ENCODE peak calls at places on chromosomes 6 and 20, in four cellular contexts. K is foreskin keratinocyte, P is brain microvascular endothelial cell, B is thoracic aorta. N is an unnamed sample.

GRCh38 chr6:38509713-38510112 is 130.0 kb downstream of the BTBD9 start:
- DNase-seq in B (no peak), P (peak; percentile 74), K (peak; percentile 75), N (peak; percentile 11)

GRCh38 chr6:160088069-160088773 is 33.4 kb upstream of the SLC22A1 start:
- DNase-seq in B (peak; percentile 50), K (peak; percentile 61), P (peak; percentile 71), N (peak; percentile 80)

GRCh38 chr6:356828-357251 is 34.7 kb upstream of the IRF4 start:
- DNase-seq in B (no peak), K (no peak), P (no peak), N (no peak)

GRCh38 chr6:11126876-11127275 is 15.4 kb upstream of the ERVFRD-1 start:
- DNase-seq in B (no peak), P (peak; percentile 56), K (no peak), N (no peak)

GRCh38 chr6:88089708-88090107 is 42.1 kb downstream of the SPACA1 start:
- DNase-seq in B (no peak), P (no peak), K (no peak), N (no peak)

GRCh38 chr20:2212457-2213005 is 83.3 kb upstream of the TGM3 start:
- DNase-seq in K (no peak), P (no peak), B (no peak), N (no peak)

GRCh38 chr6:15264902-15265761 is 19.3 kb downstream of the JARID2 start:
- DNase-seq in K (no peak), P (no peak), B (no peak), N (no peak)

GRCh38 chr20:41617059-41617921 is 887 bp downstream of the CHD6 start:
- DNase-seq in B (no peak), P (peak; percentile 11), K (peak; percentile 21), N (peak; percentile 62)

GRCh38 chr20:652611-653109 is 340 bp downstream of the SRXN1 start:
- DNase-seq in K (peak; percentile 17), B (no peak), P (peak; percentile 25), N (no peak)

GRCh38 chr20:49483706-49484101 is 1.2 kb upstream of the KCNB1 start:
- DNase-seq in P (no peak), K (no peak), B (no peak), N (no peak)

GRCh38 chr6:95923518-95923917 is 92.3 kb upstream of the FUT9 start:
- DNase-seq in B (no peak), P (no peak), K (no peak), N (peak; percentile 8)

GRCh38 chr20:3818155-3819151 is 1.9 kb upstream of the AP5S1 start:
- DNase-seq in B (no peak), P (peak; percentile 76), K (peak; percentile 61), N (peak; percentile 58)

GRCh38 chr6:118913161-118913560 is 19.2 kb downstream of the ASF1A start:
- DNase-seq in P (no peak), K (no peak), B (no peak), N (no peak)
- TF ChIP-seq CTCF in P (no peak), K (no peak), B (no peak), N (no peak)

DNA sequence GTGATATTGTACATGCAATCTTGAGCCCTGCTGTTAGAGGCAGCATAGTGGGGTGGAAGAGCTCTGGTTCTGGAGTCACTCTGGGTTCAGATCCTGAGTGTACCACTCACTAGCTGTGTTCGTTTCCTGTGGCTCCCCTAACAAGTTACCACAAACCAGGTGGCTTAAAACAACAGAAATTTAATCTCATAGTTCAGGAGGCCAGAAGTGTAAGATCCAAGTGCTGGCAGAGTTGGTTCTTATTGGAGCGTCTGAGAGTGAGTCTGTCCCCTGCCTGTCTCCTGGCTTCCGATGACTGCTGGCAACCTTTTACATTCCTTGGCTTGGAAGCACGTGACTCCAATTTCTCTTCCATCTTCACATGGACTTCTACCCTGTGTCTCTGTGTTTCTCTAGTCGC is 115.6 kb downstream of the MAP3K7 start:
- DNase-seq in K (no peak), B (no peak), P (no peak), N (no peak)
- H3K27ac ChIP-seq in K (no peak overlapping the region), B (no peak overlapping the region), P (no peak overlapping the region), N (no peak overlapping the region)

GRCh38 chr6:137172734-137173431 is 561 bp downstream of the IL22RA2 start:
- DNase-seq in K (no peak), P (no peak), B (no peak), N (no peak)

GRCh38 chr6:137171824-137172733 is 1.4 kb downstream of the IL22RA2 start:
- DNase-seq in B (no peak), P (no peak), K (no peak), N (no peak)

GRCh38 chr6:137171053-137171374 is 2.4 kb downstream of the IL22RA2 start:
- DNase-seq in B (no peak), P (no peak), K (no peak), N (no peak)

GRCh38 chr6:137175157-137175889 is 1.9 kb upstream of the IL22RA2 start:
- DNase-seq in P (no peak), K (no peak), B (no peak), N (no peak)

DNA sequence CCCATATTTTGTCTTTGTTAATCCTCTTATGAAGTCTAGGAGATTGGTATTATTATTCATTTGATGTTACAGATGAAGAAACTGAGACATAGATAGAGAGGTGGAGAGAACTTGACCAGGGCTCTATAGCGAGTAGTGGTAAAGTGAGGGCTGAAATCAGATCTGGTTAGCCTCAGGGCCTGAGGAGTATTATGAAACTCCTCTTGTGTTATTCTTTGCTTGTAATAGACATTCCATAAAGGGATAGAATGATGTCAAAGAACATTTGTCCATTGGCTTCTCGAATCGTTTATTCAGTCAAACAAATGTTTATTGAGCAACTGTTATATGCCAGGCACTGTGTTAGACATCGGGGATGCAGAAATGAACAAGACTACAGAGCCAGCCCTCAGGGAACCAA is at the start of gene IL22RA2:
- DNase-seq in P (no peak), K (no peak), B (no peak), N (no peak)
- TF ChIP-seq CTCF in P (no peak), K (no peak), B (no peak), N (no peak)

GRCh38 chr20:58926802-58927489 is 54.1 kb upstream of the NELFCD start:
- DNase-seq in P (no peak), K (no peak), B (no peak), N (no peak)

GRCh38 chr20:58923117-58923712 is 57.8 kb upstream of the NELFCD start:
- DNase-seq in B (no peak), P (no peak), K (no peak), N (no peak)

GRCh38 chr20:58932170-58932569 is 48.9 kb upstream of the NELFCD start:
- DNase-seq in P (no peak), B (no peak), K (no peak), N (no peak)

GRCh38 chr20:58930496-58930895 is 50.6 kb upstream of the NELFCD start:
- DNase-seq in P (no peak), B (no peak), K (peak; percentile 34), N (peak; percentile 77)

DNA sequence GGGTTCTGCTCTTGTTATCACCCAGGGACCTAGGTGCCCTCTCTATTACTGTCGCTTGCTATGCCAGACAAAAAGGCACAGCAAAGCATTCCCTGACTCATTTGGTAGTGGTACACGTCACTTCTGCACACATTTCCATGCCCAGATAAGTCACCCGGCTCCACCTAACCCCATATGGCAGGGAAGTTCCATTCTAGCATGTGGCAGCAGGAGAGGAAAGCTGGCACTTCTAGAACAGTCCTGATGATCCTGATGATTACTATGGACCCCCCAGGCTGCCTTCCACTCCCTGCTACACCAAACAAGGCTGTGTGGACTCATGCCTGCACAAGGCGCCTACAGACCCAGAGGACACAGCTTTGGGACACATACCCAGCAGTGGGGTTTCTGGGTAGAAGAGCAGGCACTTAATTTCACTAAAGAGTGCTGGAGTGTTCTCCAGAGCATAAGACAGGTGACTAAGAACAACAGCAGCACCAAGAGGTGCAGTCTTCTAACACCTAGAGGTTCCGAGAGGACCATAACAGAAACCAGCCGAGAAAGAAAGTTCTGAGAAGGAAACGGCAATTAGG is 53.5 kb upstream of the NELFCD start:
- DNase-seq in P (no peak), B (no peak), K (no peak), N (no peak)
- H3K27ac ChIP-seq in P (no peak overlapping the region), B (no peak overlapping the region), K (no peak overlapping the region), N (no peak overlapping the region)

DNA sequence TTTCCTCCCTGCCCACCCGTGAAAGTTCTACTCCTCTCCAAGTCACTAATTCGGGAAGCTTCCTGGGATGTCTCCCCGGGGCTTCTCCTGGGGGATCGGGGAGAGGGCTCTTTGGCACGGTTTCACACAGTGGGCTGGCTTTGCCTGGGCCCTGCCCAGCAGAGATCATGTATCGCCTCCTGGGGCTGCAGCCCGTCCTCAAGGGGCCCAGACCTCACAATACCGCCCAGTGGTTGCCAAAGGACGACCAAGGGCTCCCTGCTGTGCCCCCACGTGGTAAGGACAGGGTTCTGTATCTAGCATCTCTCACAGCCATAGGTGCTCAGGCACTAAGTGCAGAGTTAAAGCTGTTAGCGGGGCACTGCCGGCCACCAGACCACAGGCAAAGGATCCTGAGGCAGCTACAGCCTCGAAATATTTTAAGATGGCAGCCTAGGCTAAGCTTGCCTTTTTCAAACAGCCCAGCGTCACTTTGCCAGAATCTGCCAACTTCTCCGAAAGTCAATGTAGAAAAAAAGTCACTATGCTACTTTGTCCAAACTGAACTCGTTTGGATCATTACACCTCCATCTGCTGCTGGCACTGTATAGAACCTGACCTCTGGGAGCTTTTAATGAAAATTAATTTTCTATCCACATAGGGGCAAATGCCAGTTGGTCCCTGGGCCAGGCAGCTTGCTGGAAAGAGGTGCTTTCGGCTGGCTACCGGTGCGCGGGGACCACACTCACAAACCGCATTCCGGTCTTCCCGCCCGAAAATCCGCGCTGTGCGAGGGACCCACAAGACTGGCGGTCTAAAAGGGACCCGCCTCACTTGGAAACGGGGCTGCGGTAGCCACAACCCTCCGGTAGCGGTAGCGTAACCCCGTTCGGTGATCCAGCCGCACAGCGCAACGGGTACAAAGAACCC is 1.3 kb upstream of the NNAT start:
- DNase-seq in K (no peak), B (no peak), P (peak; percentile 31), N (no peak)
- TF ChIP-seq CTCF in K (peak; percentile 34), B (no peak), P (peak; percentile 27), N (no peak)